ENCODE peak calls at places on chromosomes 12 and 14, in ten cellular contexts. Z is stimulated activated naive CD4-positive, alpha-beta T cell; K is AG04449; S is GM04504; C is stimulated activated CD8-positive, alpha-beta memory T cell treated with anti-CD3 and anti-CD28 coated beads, Interleukin-2, amount 100 ng/mL, for 1 hour; O is cerebellar cortex; U is H9; F is nucleus accumbens; A is neuronal stem cell; D is GM03348. P is an unnamed sample.

GRCh38 chr12:44224399-44224798 is 388.5 kb downstream of the TMEM117 start:
- DNase-seq in Z (no peak), K (no peak), S (no peak), C (no peak), O (no peak), U (no peak), F (no peak), A (no peak), D (no peak), P (no peak)

GRCh38 chr12:128572311-128572810 is 251.4 kb downstream of the SLC15A4 start:
- DNase-seq in Z (no peak), K (no peak), S (no peak), C (no peak), O (no peak), U (no peak), F (no peak), A (no peak), D (no peak), P (no peak)

GRCh38 chr12:8822298-8822697 is at the start of gene A2ML1:
- DNase-seq in Z (no peak), K (no peak), S (no peak), C (no peak), O (no peak), U (no peak), F (no peak), A (no peak), D (no peak), P (no peak)

GRCh38 chr14:52076334-52076733 is 7.5 kb upstream of the NID2 start:
- DNase-seq in Z (no peak), K (no peak), S (no peak), C (no peak), O (no peak), U (no peak), F (no peak), A (no peak), D (no peak), P (no peak)

GRCh38 chr14:80212025-80212402 is 710 bp upstream of the DIO2 start:
- DNase-seq in Z (no peak), K (peak), S (peak), C (no peak), O (no peak), U (no peak), F (no peak), A (peak), D (peak), P (no peak)

GRCh38 chr14:54919330-54919729 is 16.7 kb upstream of the GCH1 start:
- DNase-seq in Z (no peak), K (no peak), S (no peak), C (no peak), O (no peak), U (no peak), F (no peak), A (no peak), D (no peak), P (no peak)

GRCh38 chr14:96062010-96062409 is 22.8 kb downstream of the C14orf132 start:
- DNase-seq in Z (no peak), K (no peak), S (no peak), C (no peak), O (peak), U (peak), F (no peak), A (no peak), D (no peak), P (no peak)

GRCh38 chr12:5078423-5078822 is 34.7 kb downstream of the KCNA5 start:
- DNase-seq in Z (no peak), K (no peak), S (no peak), C (no peak), O (no peak), U (no peak), F (no peak), A (no peak), D (no peak), P (no peak)

GRCh38 chr12:106839343-106839742 is 64.9 kb downstream of the RIC8B start:
- DNase-seq in Z (no peak), K (no peak), S (no peak), C (no peak), O (no peak), U (no peak), F (no peak), A (no peak), D (no peak), P (no peak)

P was measured in foreskin melanocyte.